ENCODE peak calls at places on chromosomes 12 and 14, in four cellular contexts. E, M, N and Z are unnamed samples.

GRCh38 chr12:105814283-105814682 is 324.5 kb downstream of the NUAK1 start:
- DNase-seq in E (no peak), M (no peak), N (no peak), Z (no peak)

GRCh38 chr12:104632724-104633181 is 176.0 kb downstream of the CHST11 start:
- DNase-seq in E (no peak), M (no peak), N (no peak), Z (no peak)

GRCh38 chr14:56821177-56821576 is 10.9 kb upstream of the OTX2 start:
- DNase-seq in E (no peak), M (no peak), N (no peak), Z (no peak)

GRCh38 chr12:51863363-51863920 is 14.9 kb upstream of the FIGNL2 start:
- DNase-seq in E (no peak), M (no peak), N (no peak), Z (no peak)

GRCh38 chr12:94954029-94954685 is 49.3 kb downstream of the NDUFA12 start:
- DNase-seq in E (no peak), M (peak; percentile 54), N (no peak), Z (peak; percentile 60)

GRCh38 chr12:30088259-30088995 is 304.7 kb upstream of the TMTC1 start:
- DNase-seq in E (no peak), M (no peak), N (no peak), Z (no peak)

GRCh38 chr14:32977913-32978312 is 39.2 kb downstream of the NPAS3 start:
- DNase-seq in E (no peak), M (no peak), N (no peak), Z (no peak)

GRCh38 chr14:55837467-55837866 is 257.5 kb downstream of the KTN1 start:
- DNase-seq in E (no peak), M (no peak), N (no peak), Z (no peak)

GRCh38 chr12:48187916-48188695 is 4.7 kb downstream of the CCDC184 start:
- DNase-seq in E (no peak), M (no peak), N (no peak), Z (no peak)

GRCh38 chr12:57133013-57133569 is 4.8 kb downstream of the LRP1 start:
- DNase-seq in E (no peak), M (peak; percentile 7), N (no peak), Z (no peak)

GRCh38 chr12:54229624-54230212 is 40.9 kb upstream of the SMUG1 start:
- DNase-seq in E (no peak), M (no peak), N (no peak), Z (no peak)

GRCh38 chr14:59126714-59127436 is 61.6 kb upstream of the DAAM1 start:
- DNase-seq in E (peak; percentile 55), M (no peak), N (no peak), Z (peak; percentile 30)

GRCh38 chr12:103455020-103455763 is 40.6 kb downstream of the C12orf42 start:
- DNase-seq in E (peak; percentile 51), M (no peak), N (no peak), Z (no peak)

GRCh38 chr12:106195638-106196037 is 52.2 kb downstream of the CKAP4 start:
- DNase-seq in E (no peak), M (peak; percentile 30), N (peak; percentile 58), Z (peak; percentile 78)

GRCh38 chr12:100427078-100427477 is 46.6 kb upstream of the NR1H4 start:
- DNase-seq in E (no peak), M (no peak), N (no peak), Z (no peak)

GRCh38 chr12:79274571-79275064 is 410.0 kb downstream of the SYT1 start:
- DNase-seq in E (no peak), M (no peak), N (no peak), Z (no peak)

GRCh38 chr14:75837151-75837787 is 144.5 kb downstream of the TGFB3 start:
- DNase-seq in E (no peak), M (no peak), N (no peak), Z (no peak)

GRCh38 chr14:101483829-101484228 is 77.5 kb upstream of the DIO3 start:
- DNase-seq in E (no peak), M (no peak), N (no peak), Z (no peak)

GRCh38 chr14:75301666-75302325 is 23.2 kb downstream of the FOS start:
- DNase-seq in E (no peak), M (peak; percentile 59), N (peak; percentile 54), Z (peak; percentile 76)

GRCh38 chr12:29521951-29522350 is 24.5 kb upstream of the OVCH1 start:
- DNase-seq in E (no peak), M (no peak), N (no peak), Z (no peak)

GRCh38 chr14:100115236-100115635 is 44.2 kb downstream of the DEGS2 start:
- DNase-seq in E (no peak), M (no peak), N (no peak), Z (no peak)

GRCh38 chr12:109880049-109880931 is at the start of gene GLTP:
- DNase-seq in E (peak; percentile 95), M (peak; percentile 90), N (peak; percentile 87), Z (peak; percentile 86)

GRCh38 chr12:78392918-78393317 is 471.7 kb upstream of the SYT1 start:
- DNase-seq in E (no peak), M (no peak), N (no peak), Z (no peak)

GRCh38 chr12:105775351-105775750 is 363.4 kb downstream of the NUAK1 start:
- DNase-seq in E (no peak), M (no peak), N (no peak), Z (no peak)

GRCh38 chr12:115871714-115872113 is 405.8 kb downstream of the MED13L start:
- DNase-seq in E (no peak), M (peak; percentile 16), N (no peak), Z (no peak)

GRCh38 chr12:88998421-88998820 is 353.9 kb downstream of the DUSP6 start:
- DNase-seq in E (no peak), M (no peak), N (no peak), Z (no peak)

GRCh38 chr12:95492462-95492861 is 18.5 kb downstream of the METAP2 start:
- DNase-seq in E (no peak), M (no peak), N (no peak), Z (no peak)

GRCh38 chr12:110314308-110314707 is 33.3 kb downstream of the ATP2A2 start:
- DNase-seq in E (no peak), M (no peak), N (no peak), Z (no peak)

GRCh38 chr12:57161491-57161890 is 14.1 kb upstream of the LRP1-AS start:
- DNase-seq in E (no peak), M (no peak), N (no peak), Z (no peak)

GRCh38 chr14:32010561-32011188 is 66.4 kb upstream of the ARHGAP5 start:
- DNase-seq in E (no peak), M (no peak), N (no peak), Z (no peak)

GRCh38 chr14:51209457-51209856 is 30.6 kb upstream of the TMX1 start:
- DNase-seq in E (no peak), M (no peak), N (no peak), Z (no peak)

GRCh38 chr14:52304248-52304904 is 9.7 kb upstream of the PTGER2 start:
- DNase-seq in E (no peak), M (no peak), N (no peak), Z (no peak)

GRCh38 chr12:49552425-49552824 is 13.6 kb downstream of the KCNH3 start:
- DNase-seq in E (no peak), M (no peak), N (no peak), Z (no peak)

GRCh38 chr12:49549735-49550710 is 11.2 kb downstream of the KCNH3 start:
- DNase-seq in E (no peak), M (no peak), N (no peak), Z (no peak)

GRCh38 chr12:49552014-49552413 is 13.2 kb downstream of the KCNH3 start:
- DNase-seq in E (no peak), M (no peak), N (peak; percentile 56), Z (peak; percentile 81)

GRCh38 chr12:49548822-49549648 is 10.2 kb downstream of the KCNH3 start:
- DNase-seq in E (no peak), M (peak; percentile 17), N (no peak), Z (no peak)

DNA sequence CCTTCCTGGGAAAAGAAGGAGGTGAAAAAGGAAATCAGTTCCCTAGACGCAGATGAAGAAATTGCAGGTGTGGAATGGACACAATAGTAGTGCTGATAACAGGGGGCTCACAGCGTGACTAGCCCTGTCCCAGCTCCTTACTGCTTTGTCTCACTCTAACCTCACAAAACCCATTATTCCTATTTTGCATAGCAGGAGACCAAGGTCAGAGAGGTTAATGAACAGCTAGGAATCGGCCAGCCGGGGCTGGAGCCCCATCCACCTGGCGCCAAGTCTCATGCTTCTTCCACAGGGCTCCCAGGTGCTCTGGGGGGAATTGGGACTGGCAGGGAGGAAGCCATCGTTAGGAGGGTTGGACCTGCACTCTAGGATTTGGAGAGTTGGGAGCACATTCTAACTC is 12.0 kb downstream of the KCNH3 start:
- DNase-seq in E (no peak), M (no peak), N (no peak), Z (no peak)
- H3K27ac ChIP-seq in E (no peak overlapping the region), M (no peak overlapping the region), N (no peak overlapping the region), Z (peak overlapping the region; percentile 50)

DNA sequence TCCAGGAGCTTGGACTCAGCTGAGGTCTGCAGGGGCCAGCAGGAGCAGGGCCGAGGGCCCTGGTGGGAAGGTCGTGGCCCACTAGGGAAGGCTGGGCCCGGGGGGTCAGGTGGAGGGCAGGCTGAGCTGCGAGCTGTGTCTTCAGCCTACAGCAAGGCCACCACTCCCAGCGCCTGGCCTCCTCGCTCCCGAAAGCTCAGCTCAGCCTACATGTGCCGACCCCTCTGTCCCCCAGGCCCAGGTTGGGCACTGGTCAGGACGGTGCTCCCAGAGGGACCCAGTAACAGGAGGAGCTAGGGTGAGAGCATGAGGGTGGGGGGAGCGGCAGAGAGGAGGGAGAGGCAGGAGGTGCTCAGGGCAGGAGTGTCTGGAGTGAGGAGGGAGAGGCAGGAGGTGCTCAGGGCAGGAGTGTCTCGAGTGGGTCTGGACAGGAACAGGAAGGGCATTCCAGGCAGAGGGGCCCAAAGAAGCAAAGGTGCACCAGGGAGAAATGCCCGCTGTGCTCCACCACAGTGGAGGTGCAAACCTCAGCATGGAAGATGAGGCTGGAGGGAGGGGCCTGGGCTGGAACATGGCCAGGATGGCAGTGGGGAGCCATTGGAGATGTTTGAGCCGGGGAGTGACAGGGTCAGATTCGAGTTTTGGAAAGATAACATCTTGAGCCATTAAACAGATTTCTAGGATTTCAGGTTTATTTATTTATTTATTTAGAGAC is 29.1 kb upstream of the GPR132 start:
- DNase-seq in E (no peak), M (no peak), N (no peak), Z (no peak)
- H3K27ac ChIP-seq in E (peak overlapping the region; percentile 65), M (peak overlapping the region; percentile 94), N (peak overlapping the region; percentile 91), Z (peak overlapping the region; percentile 93)

GRCh38 chr14:77290705-77291104 is 19.7 kb upstream of the NGB start:
- DNase-seq in E (no peak), M (no peak), N (no peak), Z (no peak)

GRCh38 chr14:77284066-77284855 is 13.3 kb upstream of the NGB start:
- DNase-seq in E (no peak), M (no peak), N (no peak), Z (no peak)

GRCh38 chr14:77281852-77282251 is 10.8 kb upstream of the NGB start:
- DNase-seq in E (no peak), M (no peak), N (no peak), Z (no peak)

DNA sequence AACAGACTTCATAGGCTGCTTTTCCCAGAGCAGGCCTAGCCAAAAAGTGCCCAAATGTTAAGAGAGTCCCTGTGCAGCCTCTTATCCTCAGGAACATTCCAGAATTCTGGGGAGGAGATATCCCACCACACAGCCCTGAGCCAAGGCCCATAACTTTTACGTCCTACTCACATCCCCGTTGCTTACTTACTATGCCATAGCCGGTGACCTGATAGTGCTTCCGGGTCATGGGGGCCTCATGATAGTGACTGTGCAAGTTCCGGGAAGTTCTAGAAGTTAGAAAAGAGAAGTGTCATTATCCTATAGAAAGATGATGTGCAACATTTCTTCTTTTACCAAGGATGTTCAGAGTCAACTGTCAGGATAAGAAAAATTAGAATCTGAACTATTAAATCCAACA is 15.5 kb upstream of the NGB start:
- DNase-seq in E (no peak), M (no peak), N (no peak), Z (no peak)
- H3K27ac ChIP-seq in E (no peak overlapping the region), M (no peak overlapping the region), N (no peak overlapping the region), Z (no peak overlapping the region)

GRCh38 chr12:55658635-55659391 is 22.1 kb downstream of the OR10P1 start:
- DNase-seq in E (no peak), M (no peak), N (no peak), Z (no peak)
- H3K27ac ChIP-seq in E (no peak overlapping the region), M (peak overlapping the region; percentile 80), N (peak overlapping the region; percentile 93), Z (no peak overlapping the region)